ENCODE peak calls at places on chromosome 5, in five cellular contexts. B is K562, M is HCT116, Q is GM12878, V is SK-N-SH. P is an unnamed sample.
A peak's percentile ranks its signal among the peaks of the same experiment; 100 is the strongest.

GRCh38 chr5:6729400-6730310 is 16.4 kb downstream of the TENT4A start:
- DNase-seq in B (no peak), M (no peak), Q (no peak), V (no peak), P (no peak)

GRCh38 chr5:28397502-28397941 is 1359.1 kb upstream of the CDH9 start:
- DNase-seq in B (no peak), M (no peak), Q (no peak), V (no peak), P (peak; percentile 72)

GRCh38 chr5:35470866-35471265 is 146.8 kb upstream of the SPEF2 start:
- DNase-seq in B (no peak), M (no peak), Q (no peak), V (no peak), P (no peak)

GRCh38 chr5:72847989-72848473 is 31.6 kb downstream of the TNPO1 start:
- DNase-seq in B (peak; percentile 73), M (peak; percentile 81), Q (peak; percentile 40), V (peak; percentile 85), P (peak; percentile 43)

GRCh38 chr5:147382776-147383175 is 127.1 kb downstream of the DPYSL3 start:
- DNase-seq in B (no peak), M (no peak), Q (no peak), V (no peak), P (peak; percentile 23)

GRCh38 chr5:73312146-73312871 is 136.3 kb downstream of the FOXD1 start:
- DNase-seq in B (no peak), M (no peak), Q (no peak), V (no peak), P (no peak)

GRCh38 chr5:150729859-150730258 is 29.0 kb downstream of the DCTN4 start:
- DNase-seq in B (no peak), M (no peak), Q (no peak), V (no peak), P (no peak)

GRCh38 chr5:129496875-129497274 is 36.8 kb downstream of the ADAMTS19 start:
- DNase-seq in B (no peak), M (no peak), Q (no peak), V (no peak), P (no peak)

GRCh38 chr5:61840354-61840753 is 465.7 kb upstream of the KIF2A start:
- DNase-seq in B (no peak), M (no peak), Q (no peak), V (no peak), P (no peak)

GRCh38 chr5:139138790-139139189 is 59.4 kb downstream of the SIL1 start:
- DNase-seq in B (no peak), M (peak; percentile 45), Q (no peak), V (no peak), P (no peak)

GRCh38 chr5:123549256-123549904 is 37.4 kb downstream of the CSNK1G3 start:
- DNase-seq in B (no peak), M (no peak), Q (peak; percentile 85), V (no peak), P (no peak)

GRCh38 chr5:19240150-19240549 is 747.9 kb downstream of the CDH18 start:
- DNase-seq in B (no peak), M (no peak), Q (no peak), V (no peak), P (no peak)

GRCh38 chr5:7251127-7251526 is 144.8 kb upstream of the ADCY2 start:
- DNase-seq in B (no peak), M (no peak), Q (no peak), V (no peak), P (no peak)

GRCh38 chr5:96288166-96288844 is 144.7 kb downstream of the PCSK1 start:
- DNase-seq in B (no peak), M (no peak), Q (no peak), V (no peak), P (no peak)

GRCh38 chr5:150186796-150187356 is 3.0 kb upstream of the SLC6A7 start:
- DNase-seq in B (no peak), M (no peak), Q (no peak), V (peak; percentile 58), P (no peak)

GRCh38 chr5:107805166-107805565 is 134.4 kb upstream of the EFNA5 start:
- DNase-seq in B (no peak), M (no peak), Q (no peak), V (no peak), P (no peak)

GRCh38 chr5:14457475-14457874 is 124.1 kb upstream of the OTULINL start:
- DNase-seq in B (no peak), M (no peak), Q (no peak), V (peak; percentile 55), P (no peak)

GRCh38 chr5:102099766-102100331 is 196.2 kb downstream of the SLCO4C1 start:
- DNase-seq in B (no peak), M (no peak), Q (no peak), V (no peak), P (no peak)

GRCh38 chr5:73312872-73313510 is 135.6 kb downstream of the FOXD1 start:
- DNase-seq in B (no peak), M (no peak), Q (no peak), V (no peak), P (no peak)

GRCh38 chr5:71907589-71908145 is 188.6 kb downstream of the CARTPT start:
- DNase-seq in B (no peak), M (no peak), Q (no peak), V (no peak), P (no peak)

GRCh38 chr5:136364307-136364706 is 1.0 kb downstream of the TRPC7 start:
- DNase-seq in B (peak; percentile 32), M (no peak), Q (no peak), V (peak; percentile 30), P (peak; percentile 11)

GRCh38 chr5:68396722-68397121 is 181.2 kb downstream of the PIK3R1 start:
- DNase-seq in B (no peak), M (no peak), Q (no peak), V (no peak), P (no peak)

GRCh38 chr5:143244000-143244736 is 159.3 kb downstream of the NR3C1 start:
- DNase-seq in B (no peak), M (peak; percentile 82), Q (no peak), V (no peak), P (peak; percentile 55)

GRCh38 chr5:83955916-83956315 is 235.3 kb upstream of the HAPLN1 start:
- DNase-seq in B (no peak), M (no peak), Q (no peak), V (no peak), P (no peak)

GRCh38 chr5:154755361-154756202 is at the start of gene LARP1:
- DNase-seq in B (no peak), M (no peak), Q (no peak), V (peak; percentile 74), P (peak; percentile 60)

GRCh38 chr5:113331201-113331551 is 103.6 kb downstream of the TSSK1B start:
- DNase-seq in B (no peak), M (no peak), Q (no peak), V (no peak), P (no peak)

GRCh38 chr5:135135530-135136201 is 101.6 kb upstream of the PITX1 start:
- DNase-seq in B (peak; percentile 55), M (peak; percentile 36), Q (no peak), V (no peak), P (no peak)

GRCh38 chr5:95720094-95720793 is 10.9 kb upstream of the RHOBTB3 start:
- DNase-seq in B (no peak), M (no peak), Q (no peak), V (no peak), P (no peak)

GRCh38 chr5:175246242-175246891 is 197.6 kb downstream of the DRD1 start:
- DNase-seq in B (no peak), M (peak; percentile 84), Q (no peak), V (no peak), P (no peak)
- TF ChIP-seq JUND in B (no peak), M (peak; percentile 94), Q (no peak), V (peak; percentile 88), P (no peak)

DNA sequence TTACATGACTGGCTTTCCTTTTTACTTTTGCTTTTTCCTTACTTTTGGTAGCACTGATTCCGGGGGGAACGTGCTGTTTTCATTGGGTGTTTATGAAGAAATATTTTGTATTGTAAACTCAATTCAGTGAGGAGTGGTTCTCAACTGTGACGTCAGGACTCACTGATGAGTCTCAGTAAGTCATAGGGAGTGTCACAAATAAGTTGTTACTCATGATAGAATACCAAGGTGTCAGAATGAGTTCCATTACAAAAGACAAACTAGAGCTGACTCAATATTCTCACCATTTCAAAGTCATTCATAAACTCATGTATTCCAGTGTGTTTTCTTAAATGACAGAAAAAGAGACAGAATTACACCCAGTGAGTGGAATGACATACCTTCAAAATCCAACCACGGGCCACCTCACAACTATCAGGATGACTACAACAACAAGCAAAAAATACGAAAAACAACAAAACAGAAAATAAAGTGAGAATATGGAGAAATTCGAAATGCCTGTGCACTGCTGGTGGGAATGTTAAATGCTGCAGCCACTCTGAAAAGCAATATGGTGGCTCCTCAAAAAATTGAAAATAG is 321.5 kb downstream of the ENC1 start:
- DNase-seq in B (no peak), M (no peak), Q (no peak), V (no peak), P (no peak)
- TF ChIP-seq JUND in B (no peak), M (no peak), Q (no peak), V (no peak), P (no peak)

DNA sequence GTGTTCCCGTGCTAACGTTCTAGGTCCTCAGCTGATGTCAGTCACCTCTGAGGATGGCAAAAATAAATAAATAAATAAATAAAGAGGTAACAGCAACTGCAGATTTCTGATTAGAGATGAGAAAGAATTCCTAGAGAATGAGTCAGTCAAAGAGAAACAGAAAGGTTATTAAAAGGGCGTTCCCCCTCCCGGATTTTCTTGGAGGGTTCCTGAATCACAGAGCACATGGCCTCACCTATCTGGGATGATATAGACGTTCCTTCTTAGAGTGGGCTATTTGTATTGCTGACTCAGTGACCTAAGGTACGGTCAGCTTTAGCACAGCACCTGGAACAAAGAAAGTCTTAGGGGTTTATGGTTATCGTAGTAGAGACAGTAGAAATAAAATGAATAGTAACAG is 30.6 kb downstream of the HTR4 start:
- DNase-seq in B (peak; percentile 19), M (peak; percentile 23), Q (no peak), V (no peak), P (no peak)
- TF ChIP-seq JUND in B (peak; percentile 76), M (peak; percentile 63), Q (no peak), V (no peak), P (no peak)

DNA sequence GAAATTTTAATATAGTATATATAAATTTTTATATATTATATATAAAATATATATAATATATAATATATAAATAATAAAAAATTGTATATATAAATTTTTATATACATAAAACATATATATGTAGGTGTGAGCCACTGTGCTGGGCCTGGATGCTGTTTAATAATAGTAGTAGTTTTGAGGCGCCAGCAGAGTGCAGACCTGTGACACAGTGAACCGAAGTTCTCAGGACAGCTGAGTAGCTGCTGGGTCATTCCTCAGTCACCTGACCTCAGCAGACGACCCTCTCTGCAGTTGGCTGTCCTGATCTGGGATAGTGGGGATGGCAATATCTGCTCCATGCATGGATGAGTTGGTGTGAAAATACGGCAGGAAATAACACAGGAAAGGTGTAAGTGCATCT is 3.3 kb upstream of the SNX18 start:
- DNase-seq in B (no peak), M (peak; percentile 12), Q (no peak), V (no peak), P (peak; percentile 58)
- TF ChIP-seq JUND in B (no peak), M (no peak), Q (no peak), V (no peak), P (no peak)

P was measured in T47D.